ENCODE peak calls at places on chromosomes 1 and 21, in seven cellular contexts. V is CD8-positive, alpha-beta T cell; D is effector memory CD4-positive, alpha-beta T cell; R is pancreas; Y is psoas muscle; I is WERI-Rb-1; N is tibial nerve. E is an unnamed sample.

GRCh38 chr1:2858676-2859075 is 57.2 kb upstream of the TTC34 start:
- DNase-seq in I (no peak), N (no peak), D (no peak), R (no peak), Y (no peak), V (no peak), E (no peak)

GRCh38 chr21:46298083-46298412 is 11.9 kb downstream of the YBEY start:
- DNase-seq in D (no peak), R (no peak), N (no peak), V (no peak), Y (no peak), I (no peak), E (no peak)

GRCh38 chr1:171781167-171781875 is at the start of gene METTL13:
- DNase-seq in I (peak; percentile 100), D (peak; percentile 99), V (peak; percentile 97), R (peak; percentile 99), N (peak; percentile 96), Y (peak; percentile 99), E (peak; percentile 99)

GRCh38 chr1:166977951-166978350 is 2.6 kb upstream of the ILDR2 start:
- DNase-seq in R (no peak), Y (no peak), N (no peak), D (no peak), V (no peak), I (no peak), E (no peak)

GRCh38 chr1:246447501-246447900 is 59.6 kb downstream of the SMYD3 start:
- DNase-seq in D (no peak), N (no peak), V (no peak), R (no peak), I (no peak), Y (no peak), E (no peak)

GRCh38 chr1:221418346-221418745 is 323.5 kb downstream of the DUSP10 start:
- DNase-seq in Y (no peak), V (no peak), D (no peak), R (no peak), N (no peak), I (no peak), E (no peak)

GRCh38 chr1:54989473-54989872 is 9.0 kb downstream of the TMEM61 start:
- DNase-seq in Y (no peak), I (no peak), R (peak; percentile 72), V (no peak), N (no peak), D (no peak), E (no peak)

GRCh38 chr21:39175154-39175553 is 8.1 kb downstream of the PSMG1 start:
- DNase-seq in R (no peak), N (no peak), Y (no peak), I (no peak), V (no peak), D (no peak), E (no peak)

GRCh38 chr1:111719561-111720239 is 19.5 kb downstream of the INKA2 start:
- DNase-seq in D (no peak), V (no peak), I (no peak), R (no peak), N (no peak), Y (no peak), E (no peak)
- H3K27ac ChIP-seq in D (no peak overlapping the region), V (no peak overlapping the region), I (no peak overlapping the region), R (no peak overlapping the region), N (no peak overlapping the region), Y (peak overlapping the region; percentile 84), E (no peak overlapping the region)

GRCh38 chr1:161379071-161379470 is 11.4 kb upstream of the CFAP126 start:
- DNase-seq in N (no peak), D (no peak), V (no peak), Y (peak; percentile 34), R (peak; percentile 56), I (no peak), E (no peak)
- H3K4me3 ChIP-seq in N (no peak overlapping the region), D (no peak overlapping the region), V (no peak overlapping the region), Y (no peak overlapping the region), R (no peak overlapping the region), I (no peak overlapping the region), E (no peak overlapping the region)

GRCh38 chr21:25508364-25508763 is 98.9 kb downstream of the MRPL39 start:
- DNase-seq in Y (no peak), D (no peak), V (no peak), N (no peak), I (no peak), R (no peak), E (no peak)
- H3K27ac ChIP-seq in Y (no peak overlapping the region), D (no peak overlapping the region), V (no peak overlapping the region), N (no peak overlapping the region), I (no peak overlapping the region), R (no peak overlapping the region), E (no peak overlapping the region)

DNA sequence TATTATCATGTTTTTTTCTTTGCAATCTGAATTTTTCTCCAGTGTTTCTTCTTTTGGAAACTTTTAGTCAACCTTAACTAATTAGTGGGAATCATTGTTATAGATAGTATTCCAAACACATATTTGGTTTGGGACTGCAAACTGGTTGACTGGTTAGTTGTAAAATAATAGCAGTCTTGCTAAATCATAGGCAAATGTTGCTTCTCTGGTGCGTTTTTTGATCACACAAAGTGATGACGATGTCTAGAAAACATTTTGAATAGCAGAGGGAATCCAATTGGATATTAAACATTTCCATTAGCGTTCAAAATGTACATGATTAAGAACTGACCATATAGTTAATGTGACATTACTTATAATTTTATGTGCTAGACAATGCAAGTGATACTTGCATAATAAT is 4.5 kb downstream of the DNAJB4 start:
- DNase-seq in D (no peak), V (no peak), Y (no peak), I (no peak), N (no peak), R (no peak), E (no peak)
- H3K4me3 ChIP-seq in D (no peak overlapping the region), V (no peak overlapping the region), Y (peak overlapping the region; percentile 69), I (no peak overlapping the region), N (no peak overlapping the region), R (peak overlapping the region; percentile 7), E (no peak overlapping the region)

GRCh38 chr21:42503711-42504110 is 7.7 kb upstream of the RSPH1 start:
- DNase-seq in N (no peak), R (no peak), V (no peak), Y (no peak), I (no peak), D (no peak), E (no peak)
- H3K27ac ChIP-seq in N (no peak overlapping the region), R (no peak overlapping the region), V (no peak overlapping the region), Y (no peak overlapping the region), I (no peak overlapping the region), D (no peak overlapping the region), E (no peak overlapping the region)

DNA sequence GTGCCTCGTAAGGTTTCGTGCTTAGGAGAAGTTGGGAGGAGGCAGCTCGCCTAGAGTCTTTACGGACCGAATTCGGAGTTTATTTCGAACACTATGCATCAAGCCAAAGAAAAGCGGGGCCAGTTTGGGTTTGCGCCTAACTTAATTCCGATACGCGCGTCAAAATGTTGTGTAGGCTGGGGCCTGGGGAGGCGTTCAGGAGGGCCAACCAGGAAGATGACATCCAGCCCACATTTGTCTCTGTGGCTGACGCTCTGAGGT is 6.4 kb downstream of the FOXD2 start:
- DNase-seq in R (no peak), D (no peak), N (no peak), Y (no peak), V (no peak), I (no peak), E (no peak)
- H3K4me3 ChIP-seq in R (no peak overlapping the region), D (no peak overlapping the region), N (peak overlapping the region; percentile 21), Y (peak overlapping the region; percentile 48), V (no peak overlapping the region), I (no peak overlapping the region), E (no peak overlapping the region)

DNA sequence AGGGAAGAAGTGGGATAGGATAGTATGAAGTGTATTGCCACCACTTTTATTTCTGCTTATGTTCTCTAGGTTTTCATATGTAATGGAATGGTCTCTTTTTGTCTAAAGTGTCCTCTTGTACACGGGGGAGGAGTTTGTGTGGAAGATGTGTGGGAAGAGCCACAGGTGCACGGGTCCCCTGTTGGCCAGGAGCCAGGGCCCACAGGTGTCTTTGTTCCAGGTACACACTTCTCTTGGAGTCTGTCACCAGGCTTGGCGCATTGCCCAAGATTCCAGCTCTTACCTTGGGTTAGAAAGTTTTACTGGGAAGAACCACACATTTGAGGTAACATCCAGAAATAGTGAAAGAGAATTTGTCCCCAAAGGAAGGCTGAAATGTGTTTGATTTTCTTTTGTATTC is 10.5 kb downstream of the TENT5C start:
- DNase-seq in V (no peak), D (no peak), N (no peak), R (peak; percentile 86), Y (no peak), I (no peak), E (no peak)
- H3K27ac ChIP-seq in V (no peak overlapping the region), D (no peak overlapping the region), N (no peak overlapping the region), R (no peak overlapping the region), Y (peak overlapping the region; percentile 33), I (no peak overlapping the region), E (no peak overlapping the region)